ENCODE peak calls at places on chromosomes 2 and 18, in eight cellular contexts. T, A, U, O, J, Z, Q and C are unnamed samples.

GRCh38 chr2:3608373-3609278 is 13.7 kb downstream of the COLEC11 start:
- DNase-seq in J (no peak), A (no peak), Z (no peak), O (peak), U (no peak), Q (no peak), T (no peak), C (no peak)

GRCh38 chr18:33282709-33283333 is 157.7 kb downstream of the CCDC178 start:
- DNase-seq in J (no peak), A (no peak), O (no peak), T (no peak), Z (no peak), Q (no peak), U (peak), C (no peak)

GRCh38 chr2:201698588-201699226 is at the start of gene MPP4:
- DNase-seq in U (no peak), O (no peak), A (peak), J (peak), Z (peak), Q (peak), T (no peak), C (no peak)

GRCh38 chr2:189210250-189211075 is 30.9 kb upstream of the COL5A2 start:
- DNase-seq in J (peak), Q (peak), A (peak), U (no peak), T (peak), Z (peak), O (no peak), C (peak)

GRCh38 chr18:12432196-12432595 is 24.5 kb downstream of the PRELID3A start:
- DNase-seq in U (no peak), Q (no peak), Z (no peak), O (no peak), A (no peak), T (no peak), J (no peak), C (no peak)

GRCh38 chr2:215900203-215900611 is 113.1 kb downstream of the MREG start:
- DNase-seq in U (no peak), T (peak), J (peak), Q (peak), Z (no peak), A (peak), O (no peak), C (no peak)

GRCh38 chr2:132668986-132669853 is 785 bp downstream of the LYPD1 start:
- DNase-seq in A (no peak), Q (peak), O (peak), J (peak), U (peak), T (no peak), Z (no peak), C (no peak)

GRCh38 chr2:150357770-150358467 is 129.5 kb downstream of the RND3 start:
- DNase-seq in J (peak), Z (peak), A (no peak), T (no peak), U (no peak), O (no peak), Q (peak), C (no peak)

GRCh38 chr2:108074945-108075344 is 88.6 kb downstream of the SLC5A7 start:
- DNase-seq in Z (no peak), U (no peak), Q (no peak), T (no peak), J (no peak), O (peak), A (no peak), C (no peak)

GRCh38 chr2:238863749-238864206 is 15.9 kb downstream of the TWIST2 start:
- DNase-seq in O (no peak), U (no peak), J (no peak), A (no peak), Q (no peak), T (no peak), Z (no peak), C (no peak)

GRCh38 chr2:109516445-109517117 is 97.2 kb downstream of the SEPTIN10 start:
- DNase-seq in O (peak), A (no peak), T (no peak), Z (no peak), U (no peak), J (peak), Q (peak), C (peak)

GRCh38 chr2:164954954-164955701 is at the start of gene SLC38A11:
- DNase-seq in U (peak), Z (no peak), O (peak), T (peak), Q (peak), J (peak), A (no peak), C (peak)

GRCh38 chr2:118292991-118293390 is 204.7 kb downstream of the INSIG2 start:
- DNase-seq in T (no peak), Q (no peak), J (peak), O (no peak), Z (peak), U (no peak), A (no peak), C (no peak)

GRCh38 chr2:225270053-225270452 is 129.5 kb upstream of the NYAP2 start:
- DNase-seq in O (no peak), J (no peak), Q (no peak), Z (no peak), U (no peak), A (no peak), T (no peak), C (no peak)

GRCh38 chr18:73688851-73689659 is 458.6 kb downstream of the FBXO15 start:
- DNase-seq in A (peak), J (peak), O (peak), Q (peak), T (no peak), U (no peak), Z (peak), C (peak)
- H3K4me3 ChIP-seq in A (no peak), J (peak), O (no peak), Q (no peak), T (no peak), U (no peak), Z (peak), C (no peak)

DNA sequence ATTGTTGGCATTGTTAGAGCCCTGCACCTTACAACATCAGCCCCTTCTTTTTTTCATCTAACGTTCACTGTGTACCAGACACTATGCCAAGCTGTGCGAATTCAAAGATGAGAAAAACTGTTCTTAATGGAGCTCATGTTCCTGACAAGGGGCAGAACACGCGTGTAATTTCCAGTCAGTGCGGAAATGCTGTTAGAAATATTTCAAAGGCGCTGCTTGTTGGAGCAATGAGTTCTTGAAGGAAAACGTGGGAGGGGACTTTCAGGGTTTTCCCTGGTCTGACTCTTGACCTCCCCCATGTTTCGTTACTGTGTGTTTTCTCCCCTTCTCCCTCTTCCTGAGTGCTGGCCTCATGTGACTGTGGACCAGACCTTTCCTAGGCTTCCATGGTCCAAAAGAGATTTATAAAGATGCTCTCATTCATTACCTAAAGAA is 1.5 kb downstream of the MTHFD2 start:
- DNase-seq in U (no peak), O (peak), J (peak), T (no peak), A (no peak), Z (no peak), Q (peak), C (no peak)
- H3K4me3 ChIP-seq in U (no peak), O (peak), J (peak), T (peak), A (peak), Z (peak), Q (peak), C (peak)

GRCh38 chr2:288002-288742 is at the start of gene ALKAL2:
- DNase-seq in T (no peak), U (peak), J (peak), Z (no peak), Q (peak), O (peak), A (no peak), C (no peak)

GRCh38 chr2:285506-285905 is 2.4 kb downstream of the ALKAL2 start:
- DNase-seq in Z (peak), Q (peak), A (peak), T (no peak), J (peak), U (no peak), O (no peak), C (peak)

GRCh38 chr2:285990-286389 is 1.9 kb downstream of the ALKAL2 start:
- DNase-seq in O (no peak), J (no peak), Q (no peak), U (no peak), T (no peak), Z (no peak), A (no peak), C (no peak)

GRCh38 chr2:287471-287885 is 413 bp downstream of the ALKAL2 start:
- DNase-seq in Z (peak), Q (peak), A (no peak), U (no peak), O (peak), J (peak), T (no peak), C (no peak)

GRCh38 chr2:286774-287392 is 1.0 kb downstream of the ALKAL2 start:
- DNase-seq in A (no peak), U (peak), J (no peak), Z (no peak), Q (peak), O (peak), T (no peak), C (no peak)
- H3K4me3 ChIP-seq in A (peak), U (no peak), J (no peak), Z (peak), Q (no peak), O (peak), T (no peak), C (peak)

DNA sequence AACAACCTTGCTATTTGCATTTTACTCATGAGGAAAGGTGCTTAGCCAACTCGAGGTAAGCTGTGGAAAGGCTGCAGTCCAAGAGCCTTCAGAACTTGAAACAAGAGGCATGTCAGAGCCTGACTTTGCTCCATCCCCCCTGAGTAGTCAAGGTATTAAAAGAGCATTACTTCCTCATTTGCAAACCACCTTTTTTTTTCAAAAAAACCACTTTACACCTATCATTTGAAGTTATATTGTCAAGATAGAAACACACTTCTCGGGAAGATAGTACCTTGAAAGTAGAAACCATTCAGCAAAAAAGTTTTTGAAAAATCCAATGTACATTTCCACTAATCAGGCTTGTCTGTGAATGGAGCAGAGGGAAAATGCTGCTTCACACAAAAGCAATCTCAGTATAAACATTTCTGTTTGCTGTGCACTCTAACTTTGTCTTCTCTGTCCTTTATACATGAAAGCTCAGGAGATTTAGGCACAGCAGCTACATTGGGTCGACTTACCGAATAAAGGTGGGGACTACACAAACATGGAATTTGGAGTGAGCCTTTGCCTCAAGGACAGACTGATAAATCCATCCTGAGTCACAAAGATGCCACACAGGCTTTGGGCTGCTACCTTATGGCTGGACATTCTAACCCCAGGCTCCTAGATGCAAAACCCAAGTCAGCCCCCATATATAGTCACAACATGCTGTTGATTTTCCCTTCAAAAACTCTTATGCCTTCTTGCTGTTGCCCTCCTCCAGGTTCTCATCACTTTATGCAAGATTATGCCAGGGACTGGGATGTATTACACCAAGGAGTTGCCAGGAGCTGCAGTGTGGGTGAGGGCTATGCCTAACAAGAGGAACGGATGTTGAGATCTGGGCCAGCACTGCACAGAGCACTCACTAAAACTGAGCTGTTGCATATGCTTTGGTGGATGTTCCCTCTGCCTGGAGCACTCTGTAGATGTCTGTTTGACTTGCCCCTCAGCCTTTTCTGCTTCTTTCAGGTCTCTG is 41.4 kb upstream of the EML4 start:
- DNase-seq in Z (no peak), O (no peak), A (no peak), Q (no peak), T (no peak), U (no peak), J (no peak), C (no peak)
- H3K4me3 ChIP-seq in Z (no peak), O (no peak), A (no peak), Q (no peak), T (no peak), U (no peak), J (no peak), C (no peak)

GRCh38 chr2:43943809-43944452 is 51.9 kb downstream of the LRPPRC start:
- DNase-seq in U (no peak), Q (no peak), A (no peak), Z (no peak), O (no peak), T (no peak), J (no peak), C (no peak)

GRCh38 chr2:43944915-43945314 is 50.9 kb downstream of the LRPPRC start:
- DNase-seq in O (no peak), Z (no peak), U (no peak), J (no peak), A (no peak), T (no peak), Q (no peak), C (no peak)

GRCh38 chr2:43942001-43942400 is 53.8 kb downstream of the LRPPRC start:
- DNase-seq in A (no peak), Z (no peak), T (no peak), U (no peak), J (no peak), O (no peak), Q (peak), C (no peak)

GRCh38 chr2:43942881-43943280 is 52.9 kb downstream of the LRPPRC start:
- DNase-seq in Q (no peak), T (no peak), U (no peak), O (no peak), J (no peak), A (no peak), Z (no peak), C (no peak)

GRCh38 chr2:43943323-43943722 is 52.5 kb downstream of the LRPPRC start:
- DNase-seq in A (no peak), J (no peak), T (no peak), U (no peak), Z (no peak), O (peak), Q (no peak), C (no peak)
- H3K4me3 ChIP-seq in A (no peak), J (no peak), T (no peak), U (no peak), Z (no peak), O (no peak), Q (no peak), C (no peak)

GRCh38 chr2:171320731-171321130 is 113.1 kb downstream of the METTL8 start:
- DNase-seq in J (no peak), O (no peak), A (no peak), U (no peak), Z (no peak), Q (no peak), T (no peak), C (no peak)

GRCh38 chr2:171317492-171318125 is 116.2 kb downstream of the METTL8 start:
- DNase-seq in Q (no peak), A (no peak), T (no peak), O (no peak), J (no peak), Z (peak), U (no peak), C (no peak)

GRCh38 chr2:171318463-171318934 is 115.3 kb downstream of the METTL8 start:
- DNase-seq in J (peak), Z (peak), T (no peak), U (no peak), O (peak), A (no peak), Q (peak), C (no peak)

GRCh38 chr2:171319164-171319810 is 114.5 kb downstream of the METTL8 start:
- DNase-seq in Z (peak), A (peak), T (no peak), O (no peak), Q (peak), J (peak), U (no peak), C (peak)

DNA sequence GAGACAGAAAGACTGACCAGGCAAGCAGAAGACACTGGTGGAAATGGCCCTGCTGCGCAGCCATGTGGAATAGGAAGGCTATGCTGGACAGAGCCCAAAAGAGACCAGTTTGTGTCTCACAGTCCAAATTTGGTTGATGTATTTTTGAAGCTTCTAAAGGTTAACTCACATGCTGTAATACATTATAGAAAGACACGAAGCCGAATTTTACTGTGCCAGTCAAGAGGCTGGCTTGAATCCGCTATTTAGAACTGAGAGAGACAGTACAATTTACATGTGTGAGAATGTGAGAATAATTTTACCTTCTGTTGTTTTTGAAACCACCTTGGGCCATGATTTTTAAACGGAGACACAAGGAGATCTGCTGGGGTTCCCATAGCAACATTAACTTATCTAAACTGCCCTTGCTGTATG is 113.6 kb downstream of the METTL8 start:
- DNase-seq in T (no peak), U (no peak), Q (no peak), Z (no peak), O (no peak), A (no peak), J (no peak), C (no peak)
- H3K4me3 ChIP-seq in T (no peak), U (no peak), Q (no peak), Z (no peak), O (no peak), A (no peak), J (no peak), C (no peak)

GRCh38 chr2:172555522-172556283 is at the start of gene PDK1:
- DNase-seq in J (peak), A (peak), O (peak), U (peak), Q (peak), Z (peak), T (peak), C (peak)

GRCh38 chr2:172552547-172553291 is 3.2 kb upstream of the PDK1 start:
- DNase-seq in A (peak), Q (peak), Z (peak), T (no peak), U (no peak), O (no peak), J (peak), C (peak)

GRCh38 chr2:172556284-172557033 is 569 bp downstream of the PDK1 start:
- DNase-seq in J (peak), Z (peak), Q (peak), U (peak), T (peak), O (peak), A (peak), C (peak)

GRCh38 chr2:172555272-172555521 is 693 bp upstream of the PDK1 start:
- DNase-seq in T (no peak), U (no peak), A (no peak), Z (no peak), Q (no peak), O (no peak), J (no peak), C (no peak)

GRCh38 chr2:172554352-172555271 is 1.3 kb upstream of the PDK1 start:
- DNase-seq in Q (no peak), Z (no peak), A (no peak), T (no peak), O (no peak), J (no peak), U (no peak), C (no peak)
- H3K4me3 ChIP-seq in Q (peak), Z (peak), A (peak), T (peak), O (peak), J (peak), U (no peak), C (peak)